ENCODE peak calls at places on chromosome 15, in nine cellular contexts. One of them, this sample, is unnamed.

GRCh38 chr15:65212097-65212496 is 824 bp upstream of the CILP start:
- DNase-seq in HFF-Myc: no peak
- DNase-seq in WTC11: peak; percentile 69
- DNase-seq in astrocyte of the cerebellum: no peak
- DNase-seq in glutamatergic neuron: no peak
- DNase-seq in hepatocyte: peak; percentile 45
- DNase-seq in tibial artery: no peak
- DNase-seq in GM23338: peak; percentile 80
- DNase-seq in CD8-positive, alpha-beta T cell: peak; percentile 53
- DNase-seq in this sample: no peak

GRCh38 chr15:47764666-47765065 is 47.4 kb downstream of the SEMA6D start:
- DNase-seq in WTC11: no peak
- DNase-seq in astrocyte of the cerebellum: no peak
- DNase-seq in HFF-Myc: no peak
- DNase-seq in CD8-positive, alpha-beta T cell: no peak
- DNase-seq in tibial artery: no peak
- DNase-seq in hepatocyte: no peak
- DNase-seq in glutamatergic neuron: no peak
- DNase-seq in GM23338: no peak
- DNase-seq in this sample: no peak

GRCh38 chr15:56815247-56815646 is 81.9 kb upstream of the ZNF280D start:
- DNase-seq in glutamatergic neuron: no peak
- DNase-seq in hepatocyte: no peak
- DNase-seq in CD8-positive, alpha-beta T cell: no peak
- DNase-seq in WTC11: no peak
- DNase-seq in tibial artery: no peak
- DNase-seq in astrocyte of the cerebellum: no peak
- DNase-seq in HFF-Myc: no peak
- DNase-seq in GM23338: no peak
- DNase-seq in this sample: no peak

GRCh38 chr15:39194431-39194830 is 386.4 kb upstream of the THBS1 start:
- DNase-seq in astrocyte of the cerebellum: peak; percentile 33
- DNase-seq in WTC11: no peak
- DNase-seq in tibial artery: no peak
- DNase-seq in hepatocyte: no peak
- DNase-seq in GM23338: no peak
- DNase-seq in glutamatergic neuron: no peak
- DNase-seq in CD8-positive, alpha-beta T cell: no peak
- DNase-seq in HFF-Myc: no peak
- DNase-seq in this sample: no peak

GRCh38 chr15:32796856-32797255 is 79.1 kb downstream of the GREM1 start:
- DNase-seq in tibial artery: no peak
- DNase-seq in CD8-positive, alpha-beta T cell: no peak
- DNase-seq in WTC11: no peak
- DNase-seq in hepatocyte: no peak
- DNase-seq in HFF-Myc: no peak
- DNase-seq in astrocyte of the cerebellum: no peak
- DNase-seq in GM23338: no peak
- DNase-seq in glutamatergic neuron: no peak
- DNase-seq in this sample: no peak

GRCh38 chr15:67501177-67501835 is 19.6 kb upstream of the C15orf61 start:
- DNase-seq in GM23338: peak; percentile 37
- DNase-seq in CD8-positive, alpha-beta T cell: no peak
- DNase-seq in glutamatergic neuron: no peak
- DNase-seq in tibial artery: no peak
- DNase-seq in astrocyte of the cerebellum: peak; percentile 33
- DNase-seq in HFF-Myc: no peak
- DNase-seq in WTC11: no peak
- DNase-seq in hepatocyte: peak; percentile 30
- DNase-seq in this sample: no peak

GRCh38 chr15:95825198-95825597 is 505.3 kb upstream of the NR2F2 start:
- DNase-seq in HFF-Myc: no peak
- DNase-seq in CD8-positive, alpha-beta T cell: no peak
- DNase-seq in WTC11: no peak
- DNase-seq in glutamatergic neuron: no peak
- DNase-seq in tibial artery: no peak
- DNase-seq in hepatocyte: no peak
- DNase-seq in astrocyte of the cerebellum: no peak
- DNase-seq in GM23338: no peak
- DNase-seq in this sample: no peak

GRCh38 chr15:68655686-68656437 is 77.1 kb downstream of the CORO2B start:
- DNase-seq in WTC11: no peak
- DNase-seq in tibial artery: no peak
- DNase-seq in GM23338: no peak
- DNase-seq in astrocyte of the cerebellum: no peak
- DNase-seq in glutamatergic neuron: no peak
- DNase-seq in hepatocyte: no peak
- DNase-seq in HFF-Myc: no peak
- DNase-seq in CD8-positive, alpha-beta T cell: no peak
- DNase-seq in this sample: no peak

GRCh38 chr15:48888209-48888608 is 10.3 kb downstream of the EID1 start:
- DNase-seq in CD8-positive, alpha-beta T cell: no peak
- DNase-seq in GM23338: no peak
- DNase-seq in tibial artery: no peak
- DNase-seq in astrocyte of the cerebellum: no peak
- DNase-seq in glutamatergic neuron: no peak
- DNase-seq in WTC11: no peak
- DNase-seq in hepatocyte: no peak
- DNase-seq in HFF-Myc: no peak
- DNase-seq in this sample: no peak

GRCh38 chr15:74339371-74339770 is 28.1 kb downstream of the CYP11A1 start:
- DNase-seq in WTC11: no peak
- DNase-seq in CD8-positive, alpha-beta T cell: no peak
- DNase-seq in HFF-Myc: no peak
- DNase-seq in glutamatergic neuron: no peak
- DNase-seq in tibial artery: peak; percentile 34
- DNase-seq in GM23338: no peak
- DNase-seq in hepatocyte: no peak
- DNase-seq in astrocyte of the cerebellum: no peak
- DNase-seq in this sample: no peak

GRCh38 chr15:57003418-57003817 is 85.0 kb downstream of the TCF12 start:
- DNase-seq in WTC11: no peak
- DNase-seq in astrocyte of the cerebellum: peak; percentile 37
- DNase-seq in GM23338: no peak
- DNase-seq in glutamatergic neuron: no peak
- DNase-seq in HFF-Myc: no peak
- DNase-seq in tibial artery: no peak
- DNase-seq in hepatocyte: no peak
- DNase-seq in CD8-positive, alpha-beta T cell: no peak
- DNase-seq in this sample: no peak

GRCh38 chr15:60949034-60949977 is 279.8 kb downstream of the RORA start:
- DNase-seq in tibial artery: no peak
- DNase-seq in CD8-positive, alpha-beta T cell: no peak
- DNase-seq in astrocyte of the cerebellum: no peak
- DNase-seq in WTC11: no peak
- DNase-seq in hepatocyte: no peak
- DNase-seq in glutamatergic neuron: no peak
- DNase-seq in GM23338: no peak
- DNase-seq in HFF-Myc: no peak
- DNase-seq in this sample: no peak

GRCh38 chr15:82838096-82838735 is 28.8 kb downstream of the WHAMM start:
- DNase-seq in WTC11: no peak
- DNase-seq in HFF-Myc: no peak
- DNase-seq in GM23338: no peak
- DNase-seq in glutamatergic neuron: no peak
- DNase-seq in CD8-positive, alpha-beta T cell: no peak
- DNase-seq in astrocyte of the cerebellum: no peak
- DNase-seq in hepatocyte: no peak
- DNase-seq in tibial artery: no peak
- DNase-seq in this sample: no peak

GRCh38 chr15:74525946-74526345 is 15.1 kb upstream of the ARID3B start:
- DNase-seq in GM23338: no peak
- DNase-seq in hepatocyte: no peak
- DNase-seq in WTC11: no peak
- DNase-seq in tibial artery: no peak
- DNase-seq in HFF-Myc: no peak
- DNase-seq in glutamatergic neuron: no peak
- DNase-seq in astrocyte of the cerebellum: no peak
- DNase-seq in CD8-positive, alpha-beta T cell: no peak
- DNase-seq in this sample: no peak

GRCh38 chr15:49627407-49627877 is 6.6 kb downstream of the DTWD1 start:
- DNase-seq in HFF-Myc: peak; percentile 88
- DNase-seq in CD8-positive, alpha-beta T cell: no peak
- DNase-seq in astrocyte of the cerebellum: peak; percentile 50
- DNase-seq in glutamatergic neuron: no peak
- DNase-seq in WTC11: no peak
- DNase-seq in GM23338: no peak
- DNase-seq in tibial artery: no peak
- DNase-seq in hepatocyte: no peak
- DNase-seq in this sample: no peak

GRCh38 chr15:58224068-58224467 is 85.9 kb downstream of the AQP9 start:
- DNase-seq in CD8-positive, alpha-beta T cell: no peak
- DNase-seq in hepatocyte: no peak
- DNase-seq in WTC11: no peak
- DNase-seq in tibial artery: no peak
- DNase-seq in glutamatergic neuron: peak; percentile 40
- DNase-seq in GM23338: no peak
- DNase-seq in HFF-Myc: no peak
- DNase-seq in astrocyte of the cerebellum: peak; percentile 75
- DNase-seq in this sample: peak; percentile 70

GRCh38 chr15:48472756-48473155 is 141.5 kb downstream of the DUT start:
- DNase-seq in WTC11: no peak
- DNase-seq in tibial artery: no peak
- DNase-seq in hepatocyte: no peak
- DNase-seq in astrocyte of the cerebellum: no peak
- DNase-seq in glutamatergic neuron: no peak
- DNase-seq in HFF-Myc: no peak
- DNase-seq in GM23338: no peak
- DNase-seq in CD8-positive, alpha-beta T cell: no peak
- DNase-seq in this sample: no peak

GRCh38 chr15:76866716-76867321 is 38.3 kb downstream of the SCAPER start:
- DNase-seq in glutamatergic neuron: no peak
- DNase-seq in astrocyte of the cerebellum: peak; percentile 39
- DNase-seq in hepatocyte: peak; percentile 55
- DNase-seq in CD8-positive, alpha-beta T cell: no peak
- DNase-seq in WTC11: no peak
- DNase-seq in tibial artery: no peak
- DNase-seq in HFF-Myc: peak; percentile 19
- DNase-seq in GM23338: peak; percentile 43
- DNase-seq in this sample: no peak

GRCh38 chr15:82178061-82178460 is 84.5 kb downstream of the EFL1 start:
- DNase-seq in HFF-Myc: no peak
- DNase-seq in tibial artery: no peak
- DNase-seq in CD8-positive, alpha-beta T cell: no peak
- DNase-seq in hepatocyte: no peak
- DNase-seq in glutamatergic neuron: no peak
- DNase-seq in astrocyte of the cerebellum: peak; percentile 59
- DNase-seq in GM23338: no peak
- DNase-seq in WTC11: no peak
- DNase-seq in this sample: no peak

GRCh38 chr15:67783303-67783702 is 42.0 kb upstream of the SKOR1 start:
- DNase-seq in CD8-positive, alpha-beta T cell: peak; percentile 71
- DNase-seq in GM23338: no peak
- DNase-seq in HFF-Myc: no peak
- DNase-seq in tibial artery: no peak
- DNase-seq in glutamatergic neuron: no peak
- DNase-seq in WTC11: no peak
- DNase-seq in astrocyte of the cerebellum: no peak
- DNase-seq in hepatocyte: no peak
- DNase-seq in this sample: no peak

GRCh38 chr15:25811481-25811906 is 51.6 kb downstream of the ATP10A start:
- DNase-seq in astrocyte of the cerebellum: no peak
- DNase-seq in WTC11: no peak
- DNase-seq in HFF-Myc: no peak
- DNase-seq in GM23338: no peak
- DNase-seq in tibial artery: peak; percentile 47
- DNase-seq in CD8-positive, alpha-beta T cell: no peak
- DNase-seq in glutamatergic neuron: no peak
- DNase-seq in hepatocyte: no peak
- DNase-seq in this sample: no peak

GRCh38 chr15:34271493-34271892 is 46.7 kb downstream of the EMC4 start:
- DNase-seq in CD8-positive, alpha-beta T cell: no peak
- DNase-seq in WTC11: no peak
- DNase-seq in glutamatergic neuron: no peak
- DNase-seq in tibial artery: no peak
- DNase-seq in hepatocyte: peak; percentile 21
- DNase-seq in astrocyte of the cerebellum: no peak
- DNase-seq in GM23338: no peak
- DNase-seq in HFF-Myc: peak; percentile 1
- DNase-seq in this sample: no peak

GRCh38 chr15:72342385-72342784 is 22.4 kb upstream of the CELF6 start:
- DNase-seq in HFF-Myc: no peak
- DNase-seq in GM23338: peak; percentile 94
- DNase-seq in WTC11: peak; percentile 82
- DNase-seq in CD8-positive, alpha-beta T cell: peak; percentile 63
- DNase-seq in astrocyte of the cerebellum: no peak
- DNase-seq in tibial artery: no peak
- DNase-seq in hepatocyte: peak; percentile 30
- DNase-seq in glutamatergic neuron: peak; percentile 66
- DNase-seq in this sample: peak; percentile 51
- TF ChIP-seq CTCF in HFF-Myc: peak; percentile 43
- TF ChIP-seq CTCF in GM23338: peak; percentile 77
- TF ChIP-seq CTCF in WTC11: peak; percentile 53
- TF ChIP-seq CTCF in CD8-positive, alpha-beta T cell: peak; percentile 20
- TF ChIP-seq CTCF in astrocyte of the cerebellum: peak; percentile 42
- TF ChIP-seq CTCF in tibial artery: no peak
- TF ChIP-seq CTCF in hepatocyte: peak; percentile 40
- TF ChIP-seq CTCF in glutamatergic neuron: peak; percentile 10
- TF ChIP-seq CTCF in this sample: peak; percentile 28

GRCh38 chr15:66233487-66234415 is 19.8 kb downstream of the MEGF11 start:
- DNase-seq in hepatocyte: no peak
- DNase-seq in WTC11: peak; percentile 78
- DNase-seq in glutamatergic neuron: peak; percentile 49
- DNase-seq in HFF-Myc: no peak
- DNase-seq in CD8-positive, alpha-beta T cell: no peak
- DNase-seq in tibial artery: no peak
- DNase-seq in GM23338: peak; percentile 85
- DNase-seq in astrocyte of the cerebellum: no peak
- DNase-seq in this sample: no peak
- TF ChIP-seq CTCF in hepatocyte: no peak
- TF ChIP-seq CTCF in WTC11: no peak
- TF ChIP-seq CTCF in glutamatergic neuron: peak; percentile 26
- TF ChIP-seq CTCF in HFF-Myc: peak; percentile 26
- TF ChIP-seq CTCF in CD8-positive, alpha-beta T cell: no peak
- TF ChIP-seq CTCF in tibial artery: no peak
- TF ChIP-seq CTCF in GM23338: peak; percentile 87
- TF ChIP-seq CTCF in astrocyte of the cerebellum: peak; percentile 8
- TF ChIP-seq CTCF in this sample: no peak

GRCh38 chr15:22884344-22884743 is 45.9 kb downstream of the NIPA2 start:
- DNase-seq in tibial artery: no peak
- DNase-seq in GM23338: peak; percentile 32
- DNase-seq in astrocyte of the cerebellum: no peak
- DNase-seq in HFF-Myc: no peak
- DNase-seq in CD8-positive, alpha-beta T cell: no peak
- DNase-seq in WTC11: peak; percentile 41
- DNase-seq in hepatocyte: no peak
- DNase-seq in glutamatergic neuron: no peak
- DNase-seq in this sample: no peak
- TF ChIP-seq CTCF in tibial artery: no peak
- TF ChIP-seq CTCF in GM23338: peak; percentile 49
- TF ChIP-seq CTCF in astrocyte of the cerebellum: peak; percentile 18
- TF ChIP-seq CTCF in HFF-Myc: peak; percentile 22
- TF ChIP-seq CTCF in CD8-positive, alpha-beta T cell: no peak
- TF ChIP-seq CTCF in WTC11: no peak
- TF ChIP-seq CTCF in hepatocyte: no peak
- TF ChIP-seq CTCF in glutamatergic neuron: no peak
- TF ChIP-seq CTCF in this sample: no peak

DNA sequence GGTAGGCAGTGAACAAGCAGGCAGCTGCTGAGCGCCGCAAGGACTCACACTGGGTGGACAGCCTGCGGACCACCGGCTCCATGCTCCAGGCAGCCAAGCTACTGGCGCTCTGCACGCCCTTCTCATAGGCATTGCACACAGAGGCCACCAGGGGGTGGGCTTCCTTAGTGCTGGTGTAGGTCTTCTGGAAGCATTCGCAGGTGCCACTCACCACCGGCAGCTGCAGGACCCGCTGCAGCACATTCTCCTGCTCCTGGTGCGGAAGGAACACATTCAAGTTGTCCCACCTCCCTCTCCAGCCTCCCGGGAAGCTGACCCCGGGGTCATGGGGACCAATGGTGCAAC is 6.0 kb downstream of the PLIN1 start:
- DNase-seq in tibial artery: no peak
- DNase-seq in hepatocyte: no peak
- DNase-seq in glutamatergic neuron: peak; percentile 80
- DNase-seq in HFF-Myc: no peak
- DNase-seq in astrocyte of the cerebellum: no peak
- DNase-seq in WTC11: peak; percentile 86
- DNase-seq in GM23338: peak; percentile 91
- DNase-seq in CD8-positive, alpha-beta T cell: no peak
- DNase-seq in this sample: no peak
- TF ChIP-seq CTCF in tibial artery: no peak
- TF ChIP-seq CTCF in hepatocyte: peak; percentile 24
- TF ChIP-seq CTCF in glutamatergic neuron: peak; percentile 75
- TF ChIP-seq CTCF in HFF-Myc: peak; percentile 59
- TF ChIP-seq CTCF in astrocyte of the cerebellum: peak; percentile 54
- TF ChIP-seq CTCF in WTC11: peak; percentile 67
- TF ChIP-seq CTCF in GM23338: peak; percentile 70
- TF ChIP-seq CTCF in CD8-positive, alpha-beta T cell: no peak
- TF ChIP-seq CTCF in this sample: no peak